ENCODE peak calls at places on chromosome 17, in nine cellular contexts. L is nephron progenitor cell; B is GM10248; E is WTC11; G is tibial artery; J is CD8-positive, alpha-beta T cell; M is body of pancreas; X is endothelial cell; N is fibroblast of villous mesenchyme. T is an unnamed sample.
A peak's percentile ranks its signal among the peaks of the same experiment; 100 is the strongest.

GRCh38 chr17:14815079-14815478 is 450.0 kb downstream of the PMP22 start:
- DNase-seq in X (no peak), E (no peak), J (no peak), M (no peak), G (no peak), N (no peak), B (no peak), L (no peak), T (no peak)

GRCh38 chr17:29107933-29108805 is 65.2 kb downstream of the PIPOX start:
- DNase-seq in B (no peak), E (no peak), J (no peak), N (no peak), M (peak; percentile 96), L (no peak), G (no peak), X (no peak), T (no peak)

GRCh38 chr17:5740937-5741336 is 156.6 kb upstream of the NLRP1 start:
- DNase-seq in E (no peak), L (no peak), B (no peak), M (no peak), X (no peak), G (no peak), J (no peak), N (no peak), T (no peak)

GRCh38 chr17:1452836-1453235 is 3.2 kb downstream of the CRK start:
- DNase-seq in G (no peak), L (no peak), E (no peak), B (no peak), X (no peak), N (no peak), M (no peak), J (no peak), T (no peak)

GRCh38 chr17:45131616-45132301 is 556 bp downstream of the PLCD3 start:
- DNase-seq in G (peak; percentile 81), L (peak; percentile 87), M (peak; percentile 41), E (peak; percentile 79), X (peak; percentile 77), J (peak; percentile 47), N (peak; percentile 44), B (peak; percentile 61), T (peak; percentile 84)

GRCh38 chr17:45342871-45343526 is 26.2 kb upstream of the MAP3K14 start:
- DNase-seq in L (no peak), J (no peak), M (no peak), N (no peak), E (no peak), G (peak; percentile 28), B (no peak), X (no peak), T (no peak)

GRCh38 chr17:42521036-42521435 is 15.0 kb upstream of the NAGLU start:
- DNase-seq in N (no peak), G (no peak), M (no peak), J (no peak), E (no peak), B (no peak), L (no peak), X (no peak), T (no peak)

GRCh38 chr17:55577011-55577586 is 65.8 kb upstream of the SMIM36 start:
- DNase-seq in B (peak; percentile 40), X (no peak), J (peak; percentile 20), M (no peak), G (no peak), N (peak; percentile 82), L (no peak), E (no peak), T (no peak)

GRCh38 chr17:7356779-7357178 is 1.8 kb downstream of the TMEM95 start:
- DNase-seq in L (no peak), B (no peak), J (no peak), G (no peak), X (no peak), E (no peak), N (no peak), M (no peak), T (no peak)

GRCh38 chr17:68627956-68628355 is 26.8 kb upstream of the FAM20A start:
- DNase-seq in J (no peak), N (no peak), L (peak; percentile 16), X (no peak), G (no peak), B (no peak), E (no peak), M (no peak), T (no peak)

DNA sequence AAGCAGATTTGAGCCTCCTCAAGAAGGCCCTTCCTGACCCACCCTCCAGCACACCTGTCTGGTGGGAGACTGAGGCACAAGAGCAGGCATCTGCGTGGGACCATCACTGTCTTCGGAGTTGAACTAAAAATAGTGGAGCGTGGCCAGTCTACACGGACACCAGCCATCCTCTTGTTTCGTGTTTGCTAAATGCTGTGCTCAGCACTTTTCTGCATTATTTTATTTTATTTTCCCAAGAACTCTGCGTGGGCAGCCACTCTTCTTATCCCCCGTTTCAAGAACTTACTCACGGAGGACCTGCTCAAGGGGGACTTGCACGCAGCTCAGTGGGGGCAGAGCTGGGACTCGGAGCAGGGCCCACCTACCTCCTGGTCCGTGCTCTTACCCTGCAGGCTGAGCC is 60.8 kb downstream of the SOCS3 start:
- DNase-seq in L (no peak), N (no peak), J (no peak), X (no peak), M (no peak), B (no peak), E (no peak), G (no peak), T (no peak)
- TF ChIP-seq CTCF in L (no peak), N (no peak), J (no peak), X (no peak), M (no peak), B (no peak), E (no peak), G (no peak), T (no peak)

GRCh38 chr17:61928101-61928436 is 287 bp upstream of the INTS2 start:
- DNase-seq in X (no peak), M (no peak), J (no peak), G (no peak), N (no peak), B (peak; percentile 9), L (no peak), E (no peak), T (no peak)
- TF ChIP-seq CTCF in X (no peak), M (no peak), J (no peak), G (no peak), N (no peak), B (no peak), L (no peak), E (no peak), T (no peak)

GRCh38 chr17:50939795-50940684 is 73.9 kb upstream of the TOB1 start:
- DNase-seq in L (no peak), G (no peak), X (no peak), J (no peak), M (peak; percentile 11), N (no peak), E (no peak), B (no peak), T (no peak)
- TF ChIP-seq CTCF in L (no peak), G (no peak), X (no peak), J (no peak), M (no peak), N (no peak), E (no peak), B (no peak), T (no peak)

GRCh38 chr17:49707608-49708514 is at the start of gene SLC35B1:
- DNase-seq in N (peak; percentile 99), E (peak; percentile 99), B (peak; percentile 99), G (peak; percentile 99), L (peak; percentile 96), X (peak; percentile 93), J (peak; percentile 98), M (peak; percentile 99), T (peak; percentile 89)
- TF ChIP-seq CTCF in N (peak; percentile 76), E (no peak), B (peak; percentile 94), G (peak; percentile 51), L (peak; percentile 36), X (no peak), J (peak; percentile 80), M (peak; percentile 85), T (peak; percentile 81)

GRCh38 chr17:83105512-83105911 is 26.1 kb downstream of the METRNL start:
- DNase-seq in X (no peak), L (no peak), M (no peak), G (no peak), B (no peak), E (no peak), N (peak; percentile 71), J (no peak), T (no peak)

GRCh38 chr17:83103200-83103937 is 24.0 kb downstream of the METRNL start:
- DNase-seq in L (no peak), J (no peak), N (peak; percentile 87), B (no peak), X (no peak), E (peak; percentile 93), G (peak; percentile 96), M (peak; percentile 73), T (no peak)

GRCh38 chr17:83103938-83104311 is 24.5 kb downstream of the METRNL start:
- DNase-seq in X (no peak), B (no peak), M (no peak), G (no peak), J (no peak), N (peak; percentile 49), L (no peak), E (no peak), T (no peak)

GRCh38 chr17:83106036-83106577 is 26.7 kb downstream of the METRNL start:
- DNase-seq in M (no peak), G (no peak), E (no peak), B (no peak), N (no peak), X (no peak), J (no peak), L (no peak), T (no peak)

GRCh38 chr17:83104577-83105505 is 25.4 kb downstream of the METRNL start:
- DNase-seq in J (no peak), B (no peak), X (no peak), L (no peak), G (no peak), E (no peak), N (peak; percentile 53), M (no peak), T (no peak)
- TF ChIP-seq CTCF in J (no peak), B (no peak), X (no peak), L (no peak), G (no peak), E (no peak), N (no peak), M (no peak), T (no peak)

DNA sequence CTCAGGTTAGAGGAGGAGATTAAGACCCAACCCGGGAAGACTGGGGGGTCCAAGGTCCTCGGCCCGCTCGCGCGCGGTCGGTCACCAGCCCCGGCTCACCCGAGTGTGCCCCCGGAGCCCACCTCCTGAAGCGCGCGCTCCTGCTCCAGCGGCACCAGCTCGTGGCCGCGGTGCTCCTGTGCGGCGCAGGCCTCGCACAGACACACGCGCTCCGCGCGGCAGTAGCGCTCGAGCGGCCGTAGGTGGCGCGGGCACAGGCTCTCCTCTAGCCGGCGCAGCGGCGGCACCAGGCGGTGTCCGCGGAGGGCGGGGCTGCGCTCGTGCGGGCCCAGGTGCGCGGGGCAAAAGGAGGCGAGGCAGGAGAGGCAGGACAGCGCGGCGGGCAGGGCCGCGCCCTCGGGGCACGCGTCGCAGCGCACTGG is 618 bp downstream of the TRIM47 start:
- DNase-seq in B (peak; percentile 73), E (peak; percentile 81), X (peak; percentile 68), J (peak; percentile 72), N (peak; percentile 72), L (peak; percentile 79), M (peak; percentile 84), G (peak; percentile 82), T (peak; percentile 61)
- TF ChIP-seq CTCF in B (peak; percentile 56), E (no peak), X (peak; percentile 55), J (peak; percentile 69), N (peak; percentile 41), L (peak; percentile 40), M (peak; percentile 75), G (peak; percentile 39), T (peak; percentile 64)

T was measured in neural crest cell.